ENCODE peak calls at places on chromosomes 13 and 19, in four cellular contexts. E, R, W and T are unnamed samples.

GRCh38 chr13:24127116-24127631 is 33.3 kb upstream of the SPATA13 start:
- DNase-seq in E (no peak), W (no peak), R (peak), T (no peak)

GRCh38 chr13:98313938-98314292 is 136.8 kb upstream of the RNF113B start:
- DNase-seq in W (no peak), R (no peak), E (no peak), T (no peak)

GRCh38 chr13:79501538-79502232 is 20.7 kb downstream of the NDFIP2 start:
- DNase-seq in R (no peak), W (no peak), E (no peak), T (no peak)

GRCh38 chr19:55497777-55498176 is 9.5 kb downstream of the SSC5D start:
- DNase-seq in E (no peak), W (no peak), R (no peak), T (no peak)

GRCh38 chr19:20318616-20319015 is 151.6 kb downstream of the ZNF486 start:
- DNase-seq in E (no peak), R (no peak), W (no peak), T (no peak)

GRCh38 chr19:49347835-49348234 is 12.6 kb downstream of the CD37 start:
- DNase-seq in E (no peak), W (peak), R (peak), T (peak)

GRCh38 chr13:80547885-80548284 is 207.0 kb upstream of the SPRY2 start:
- DNase-seq in W (no peak), R (no peak), E (no peak), T (no peak)

GRCh38 chr19:40932008-40932959 is 50.3 kb upstream of the CYP2A7 start:
- DNase-seq in E (no peak), W (no peak), R (no peak), T (no peak)

GRCh38 chr13:25037057-25037813 is 58.7 kb upstream of the PABPC3 start:
- DNase-seq in W (no peak), E (no peak), R (peak), T (no peak)

GRCh38 chr13:106500450-106500849 is 35.0 kb downstream of the EFNB2 start:
- DNase-seq in E (no peak), R (no peak), W (no peak), T (no peak)

GRCh38 chr13:47066261-47066660 is 169.4 kb upstream of the HTR2A start:
- DNase-seq in E (no peak), W (no peak), R (no peak), T (no peak)

GRCh38 chr19:53131085-53131484 is 1.6 kb downstream of the ZNF415 start:
- DNase-seq in E (no peak), R (no peak), W (no peak), T (no peak)

GRCh38 chr19:35407619-35408018 is 36.8 kb downstream of the GPR42 start:
- DNase-seq in W (no peak), R (no peak), E (no peak), T (no peak)

GRCh38 chr13:59144700-59145099 is 1019.0 kb downstream of the DIAPH3 start:
- DNase-seq in R (no peak), W (no peak), E (no peak), T (no peak)

GRCh38 chr19:48149430-48149829 is 20.7 kb downstream of the LIG1 start:
- DNase-seq in E (no peak), R (no peak), W (peak), T (no peak)

GRCh38 chr19:10686661-10687517 is 14.3 kb upstream of the QTRT1 start:
- DNase-seq in R (no peak), W (no peak), E (no peak), T (no peak)

GRCh38 chr13:36371185-36371584 is 25.0 kb upstream of the SPART start:
- DNase-seq in R (no peak), E (no peak), W (no peak), T (no peak)

GRCh38 chr19:45814851-45815481 is at the start of gene RSPH6A:
- DNase-seq in R (no peak), W (no peak), E (no peak), T (no peak)

GRCh38 chr13:83620535-83621220 is 261.6 kb downstream of the SLITRK1 start:
- DNase-seq in R (no peak), E (no peak), W (no peak), T (no peak)

GRCh38 chr13:90084684-90085290 is 1262.7 kb upstream of the MIR17HG start:
- DNase-seq in W (no peak), E (no peak), R (no peak), T (no peak)

GRCh38 chr13:114112826-114113322 is 19.5 kb downstream of the RASA3 start:
- DNase-seq in E (peak), W (peak), R (no peak), T (no peak)

GRCh38 chr13:36244073-36244472 is 29.7 kb upstream of the SOHLH2 start:
- DNase-seq in W (no peak), E (no peak), R (no peak), T (no peak)

GRCh38 chr19:52200044-52200443 is 10.2 kb downstream of the PPP2R1A start:
- DNase-seq in R (no peak), E (peak), W (peak), T (peak)

GRCh38 chr13:60572003-60572792 is 175.2 kb downstream of the TDRD3 start:
- DNase-seq in R (peak), W (no peak), E (no peak), T (no peak)

GRCh38 chr19:28601723-28602440 is 611.1 kb downstream of the UQCRFS1 start:
- DNase-seq in W (no peak), E (no peak), R (no peak), T (no peak)

GRCh38 chr19:18897108-18898029 is 1.4 kb upstream of the CERS1 start:
- DNase-seq in W (no peak), E (no peak), R (no peak), T (no peak)

GRCh38 chr19:10120538-10121198 is 969 bp upstream of the EIF3G start:
- DNase-seq in W (peak), E (no peak), R (no peak), T (no peak)

GRCh38 chr19:17753976-17754375 is 2.7 kb downstream of the FCHO1 start:
- DNase-seq in W (no peak), E (no peak), R (no peak), T (no peak)

GRCh38 chr13:30607908-30608307 is 9.8 kb upstream of the USPL1 start:
- DNase-seq in W (no peak), R (no peak), E (no peak), T (no peak)

DNA sequence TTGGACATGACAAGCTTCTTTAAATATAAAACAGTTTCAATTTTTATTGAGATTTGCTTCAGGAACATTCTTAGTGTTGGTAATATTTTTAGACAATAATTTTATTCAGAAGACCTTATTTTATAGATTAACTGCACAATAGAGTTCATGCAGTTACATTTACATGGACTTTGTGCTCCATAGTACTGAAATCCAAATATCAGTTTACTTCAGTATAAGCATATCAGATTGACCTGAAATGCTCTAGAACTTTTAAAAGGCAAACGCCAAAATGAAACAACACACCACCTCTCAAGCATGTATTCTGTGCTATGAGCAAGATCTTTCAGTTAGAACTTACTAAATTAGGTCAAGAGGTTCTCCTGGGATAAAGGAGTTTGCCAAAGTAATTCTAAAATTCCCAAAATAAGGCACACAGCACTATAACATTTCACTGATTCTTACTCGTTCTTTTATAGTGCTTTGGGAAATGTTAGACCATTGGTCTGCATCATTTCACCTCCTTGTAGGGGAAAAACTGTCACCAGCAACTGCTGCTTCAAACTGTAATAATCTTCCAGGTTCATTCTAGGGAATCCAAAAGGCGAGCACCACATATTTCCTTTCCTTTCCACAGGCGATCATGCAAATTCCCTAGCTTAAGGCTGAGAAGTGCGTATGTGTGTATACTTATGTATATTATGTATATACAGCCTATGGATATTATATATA is 275.4 kb downstream of the ENOX1 start:
- DNase-seq in W (no peak), E (no peak), R (no peak), T (no peak)
- TF ChIP-seq EP300 in W (no peak), E (no peak), R (no peak), T (no peak)

GRCh38 chr19:4539697-4540581 is at the start of gene LRG1:
- DNase-seq in W (peak), R (no peak), E (no peak), T (no peak)
- TF ChIP-seq EP300 in W (peak), R (no peak), E (no peak), T (peak)

GRCh38 chr13:52933547-52934167 is 85.2 kb upstream of the PCDH8 start:
- DNase-seq in R (no peak), E (no peak), W (no peak), T (no peak)

GRCh38 chr13:52938065-52938464 is 89.6 kb upstream of the PCDH8 start:
- DNase-seq in W (no peak), E (no peak), R (no peak), T (no peak)
- TF ChIP-seq EP300 in W (no peak), E (no peak), R (no peak), T (no peak)

GRCh38 chr13:66407159-66407558 is 823.0 kb downstream of the PCDH9 start:
- DNase-seq in R (no peak), W (no peak), E (no peak), T (no peak)

GRCh38 chr13:66405908-66406802 is 824.0 kb downstream of the PCDH9 start:
- DNase-seq in R (no peak), E (no peak), W (no peak), T (no peak)

GRCh38 chr13:66409542-66409941 is 820.6 kb downstream of the PCDH9 start:
- DNase-seq in R (no peak), E (no peak), W (no peak), T (no peak)

GRCh38 chr13:66414196-66414800 is 815.8 kb downstream of the PCDH9 start:
- DNase-seq in R (no peak), W (no peak), E (no peak), T (no peak)

GRCh38 chr13:66410314-66410713 is 819.8 kb downstream of the PCDH9 start:
- DNase-seq in W (no peak), R (no peak), E (no peak), T (no peak)
- TF ChIP-seq EP300 in W (no peak), R (no peak), E (no peak), T (no peak)

GRCh38 chr19:2949939-2950285 is 5.1 kb upstream of the ZNF77 start:
- DNase-seq in R (peak), W (no peak), E (no peak), T (peak)
- TF ChIP-seq EP300 in R (no peak), W (no peak), E (no peak), T (no peak)

GRCh38 chr13:39910833-39911232 is 255.4 kb downstream of the COG6 start:
- DNase-seq in W (no peak), E (no peak), R (no peak), T (no peak)
- TF ChIP-seq EP300 in W (no peak), E (no peak), R (no peak), T (no peak)

GRCh38 chr13:77500094-77500493 is 35.4 kb upstream of the SCEL start:
- DNase-seq in W (no peak), R (no peak), E (no peak), T (no peak)
- TF ChIP-seq EP300 in W (no peak), R (no peak), E (no peak), T (no peak)

GRCh38 chr19:1261863-1262686 is 7.1 kb upstream of the CIRBP start:
- DNase-seq in E (peak), W (peak), R (peak), T (no peak)
- TF ChIP-seq EP300 in E (no peak), W (no peak), R (no peak), T (peak)

GRCh38 chr13:27081893-27082292 is 89.7 kb downstream of the USP12 start:
- DNase-seq in E (no peak), R (no peak), W (no peak), T (no peak)
- TF ChIP-seq EP300 in E (no peak), R (no peak), W (no peak), T (no peak)